ENCODE peak calls at places on chromosomes 2 and 18, in eight cellular contexts. Y is IMR-90; M is body of pancreas; N is lower leg skin; Z is HFFc6; D is CD8-positive, alpha-beta T cell; R is AG10803; G is GM23338. C is an unnamed sample.

GRCh38 chr18:62751341-62751821 is 36.0 kb downstream of the PHLPP1 start:
- DNase-seq in G (peak), Y (peak), N (no peak), M (no peak), R (peak), D (no peak), Z (no peak), C (no peak)

GRCh38 chr2:201343559-201343958 is 13.6 kb downstream of the FLACC1 start:
- DNase-seq in Y (no peak), Z (no peak), R (no peak), D (no peak), G (no peak), N (no peak), M (no peak), C (no peak)

GRCh38 chr2:67600472-67600871 is 203.3 kb downstream of the ETAA1 start:
- DNase-seq in Z (no peak), M (no peak), D (no peak), R (no peak), N (no peak), Y (no peak), G (peak), C (no peak)

GRCh38 chr2:231904161-231904611 is 22.0 kb downstream of the NPPC start:
- DNase-seq in M (no peak), R (no peak), Z (no peak), G (no peak), N (no peak), D (no peak), Y (no peak), C (no peak)

GRCh38 chr2:221896505-221897151 is 324.5 kb upstream of the EPHA4 start:
- DNase-seq in N (no peak), G (peak), R (peak), M (no peak), Z (no peak), Y (peak), D (no peak), C (no peak)

GRCh38 chr18:43181711-43182110 is 66.2 kb upstream of the RIT2 start:
- DNase-seq in Z (no peak), G (no peak), R (no peak), M (no peak), D (no peak), Y (no peak), N (no peak), C (no peak)

GRCh38 chr18:4765401-4765800 is 310.3 kb upstream of the DLGAP1 start:
- DNase-seq in Z (no peak), D (no peak), M (no peak), G (peak), N (no peak), R (no peak), Y (no peak), C (no peak)

GRCh38 chr2:137888845-137889244 is 75.4 kb upstream of the HNMT start:
- DNase-seq in R (no peak), G (peak), Y (no peak), M (peak), D (no peak), Z (no peak), N (no peak), C (no peak)

GRCh38 chr18:13611058-13611615 is 115.2 kb downstream of the FAM210A start:
- DNase-seq in G (peak), Z (peak), Y (peak), M (no peak), N (no peak), D (peak), R (peak), C (peak)

GRCh38 chr2:120221616-120222015 is 1.6 kb downstream of the TMEM185B start:
- DNase-seq in M (no peak), G (no peak), N (peak), R (no peak), Z (no peak), D (no peak), Y (no peak), C (no peak)

GRCh38 chr2:202035089-202035940 is 1.7 kb downstream of the FZD7 start:
- DNase-seq in Z (peak), R (peak), Y (peak), D (no peak), N (peak), M (peak), G (peak), C (peak)

DNA sequence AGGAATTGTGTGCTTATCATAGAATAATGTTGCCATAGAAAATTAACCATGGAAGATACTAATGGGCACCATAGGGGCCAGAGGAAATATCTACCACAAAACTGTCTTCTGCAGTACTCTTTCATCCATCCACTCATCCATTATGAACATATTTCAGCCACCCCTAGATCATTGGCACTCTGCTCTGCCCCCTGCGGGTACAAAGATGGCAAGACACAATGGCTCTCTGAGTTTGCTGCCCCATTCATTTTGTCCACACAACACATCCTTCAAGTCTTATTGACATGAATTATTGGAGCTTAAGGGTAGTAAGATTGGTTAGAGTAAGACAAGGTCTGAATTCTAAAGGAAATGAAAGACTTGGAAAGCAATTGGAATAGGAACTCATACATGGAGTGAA is 1224.7 kb upstream of the CELF4 start:
- DNase-seq in D (no peak), M (no peak), R (no peak), Y (no peak), N (no peak), Z (no peak), G (peak), C (no peak)
- TF ChIP-seq CTCF in D (no peak), M (no peak), R (no peak), Y (no peak), N (no peak), Z (no peak), G (peak), C (peak)

GRCh38 chr18:34936772-34937171 is 104.4 kb upstream of the MAPRE2 start:
- DNase-seq in M (no peak), Z (no peak), G (no peak), Y (no peak), D (no peak), R (no peak), N (no peak), C (no peak)
- TF ChIP-seq CTCF in M (no peak), Z (no peak), G (no peak), Y (no peak), D (no peak), R (no peak), N (no peak), C (no peak)

GRCh38 chr2:98295721-98296414 is 50.4 kb upstream of the CNGA3 start:
- DNase-seq in R (no peak), D (no peak), Z (no peak), Y (no peak), M (no peak), G (no peak), N (no peak), C (no peak)
- TF ChIP-seq CTCF in R (no peak), D (no peak), Z (peak), Y (peak), M (no peak), G (peak), N (no peak), C (no peak)

DNA sequence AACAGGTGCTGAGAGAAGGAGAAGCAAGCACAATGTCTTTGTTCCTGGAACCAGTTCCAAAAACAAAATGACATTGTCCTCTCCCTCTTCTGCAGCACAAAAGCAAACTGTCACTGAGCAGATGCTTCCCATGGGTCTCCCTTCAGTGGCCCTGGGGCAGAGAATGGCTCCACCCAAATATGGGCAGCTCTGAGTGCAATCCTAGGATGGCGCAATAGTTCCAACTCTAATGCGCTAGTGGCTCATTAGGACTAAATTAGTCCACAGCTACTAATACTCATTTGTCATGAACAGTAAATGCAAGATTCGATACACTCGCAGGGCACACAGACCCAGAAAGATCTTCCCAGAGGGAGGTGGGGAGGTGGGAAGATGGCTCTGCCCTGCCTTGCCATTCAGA is 205.2 kb upstream of the CHAC2 start:
- DNase-seq in D (no peak), Y (no peak), Z (no peak), G (no peak), M (no peak), R (no peak), N (no peak), C (no peak)
- TF ChIP-seq CTCF in D (no peak), Y (no peak), Z (no peak), G (no peak), M (no peak), R (no peak), N (no peak), C (no peak)

GRCh38 chr2:11505652-11506610 is 27.9 kb upstream of the GREB1 start:
- DNase-seq in Z (no peak), N (no peak), G (no peak), Y (no peak), R (no peak), M (peak), D (no peak), C (no peak)
- TF ChIP-seq CTCF in Z (no peak), N (no peak), G (no peak), Y (no peak), R (no peak), M (no peak), D (no peak), C (no peak)

GRCh38 chr18:58046087-58046793 is 2.2 kb downstream of the NEDD4L start:
- DNase-seq in Y (no peak), M (no peak), D (no peak), G (peak), N (no peak), Z (no peak), R (no peak), C (no peak)

GRCh38 chr18:58045265-58046086 is 1.4 kb downstream of the NEDD4L start:
- DNase-seq in R (no peak), M (peak), Z (no peak), D (no peak), Y (peak), G (peak), N (peak), C (peak)

GRCh38 chr18:58048243-58048642 is 4.2 kb downstream of the NEDD4L start:
- DNase-seq in G (no peak), Z (no peak), D (no peak), R (no peak), N (no peak), Y (peak), M (no peak), C (no peak)

GRCh38 chr18:58047556-58047882 is 3.5 kb downstream of the NEDD4L start:
- DNase-seq in N (no peak), Z (no peak), D (no peak), Y (no peak), R (no peak), M (no peak), G (no peak), C (no peak)

GRCh38 chr18:58046794-58047555 is 2.9 kb downstream of the NEDD4L start:
- DNase-seq in Z (no peak), D (no peak), R (no peak), N (no peak), Y (no peak), M (no peak), G (peak), C (no peak)
- TF ChIP-seq CTCF in Z (no peak), D (no peak), R (no peak), N (no peak), Y (no peak), M (peak), G (peak), C (no peak)

C was measured in GM06990.